ENCODE peak calls at places on chromosomes 11 and 22, in four cellular contexts. One of them, this sample, is unnamed.

GRCh38 chr22:22858559-22858937 is 29.1 kb upstream of the IGLL5 start:
- DNase-seq in HuH-7.5: no peak
- DNase-seq in cerebellar nuclear complex: no peak
- DNase-seq in NCI-H1092 treated with DMSO at 0.1 percent for 48 hours: no peak
- DNase-seq in this sample: no peak

GRCh38 chr11:36130401-36130800 is 158.8 kb downstream of the COMMD9 start:
- DNase-seq in NCI-H1092 treated with DMSO at 0.1 percent for 48 hours: no peak
- DNase-seq in cerebellar nuclear complex: no peak
- DNase-seq in HuH-7.5: no peak
- DNase-seq in this sample: no peak

GRCh38 chr11:118658372-118659313 is 20.8 kb downstream of the TREH start:
- DNase-seq in NCI-H1092 treated with DMSO at 0.1 percent for 48 hours: no peak
- DNase-seq in HuH-7.5: no peak
- DNase-seq in cerebellar nuclear complex: no peak
- DNase-seq in this sample: no peak

GRCh38 chr11:65766535-65766934 is 14.2 kb downstream of the AP5B1 start:
- DNase-seq in NCI-H1092 treated with DMSO at 0.1 percent for 48 hours: no peak
- DNase-seq in HuH-7.5: no peak
- DNase-seq in cerebellar nuclear complex: no peak
- DNase-seq in this sample: no peak

GRCh38 chr11:793556-793955 is 3.7 kb upstream of the CEND1 start:
- DNase-seq in cerebellar nuclear complex: peak
- DNase-seq in HuH-7.5: no peak
- DNase-seq in NCI-H1092 treated with DMSO at 0.1 percent for 48 hours: no peak
- DNase-seq in this sample: no peak

GRCh38 chr11:45209480-45209879 is 63.0 kb downstream of the PRDM11 start:
- DNase-seq in cerebellar nuclear complex: no peak
- DNase-seq in HuH-7.5: no peak
- DNase-seq in NCI-H1092 treated with DMSO at 0.1 percent for 48 hours: peak
- DNase-seq in this sample: no peak

GRCh38 chr22:27895600-27895999 is 23.5 kb downstream of the PITPNB start:
- DNase-seq in cerebellar nuclear complex: no peak
- DNase-seq in HuH-7.5: no peak
- DNase-seq in NCI-H1092 treated with DMSO at 0.1 percent for 48 hours: no peak
- DNase-seq in this sample: no peak

GRCh38 chr22:39959640-39960447 is at the start of gene TMA7B:
- DNase-seq in HuH-7.5: no peak
- DNase-seq in cerebellar nuclear complex: no peak
- DNase-seq in NCI-H1092 treated with DMSO at 0.1 percent for 48 hours: no peak
- DNase-seq in this sample: peak

GRCh38 chr11:64290894-64291745 is at the start of gene KCNK4:
- DNase-seq in NCI-H1092 treated with DMSO at 0.1 percent for 48 hours: no peak
- DNase-seq in cerebellar nuclear complex: no peak
- DNase-seq in HuH-7.5: no peak
- DNase-seq in this sample: peak

GRCh38 chr11:10488121-10488580 is 33.1 kb downstream of the AMPD3 start:
- DNase-seq in NCI-H1092 treated with DMSO at 0.1 percent for 48 hours: no peak
- DNase-seq in cerebellar nuclear complex: no peak
- DNase-seq in HuH-7.5: no peak
- DNase-seq in this sample: peak

GRCh38 chr11:70885721-70886305 is 366.6 kb downstream of the SHANK2 start:
- DNase-seq in NCI-H1092 treated with DMSO at 0.1 percent for 48 hours: no peak
- DNase-seq in HuH-7.5: no peak
- DNase-seq in cerebellar nuclear complex: no peak
- DNase-seq in this sample: no peak

GRCh38 chr11:46649180-46649738 is 31.9 kb downstream of the ATG13 start:
- DNase-seq in HuH-7.5: no peak
- DNase-seq in NCI-H1092 treated with DMSO at 0.1 percent for 48 hours: no peak
- DNase-seq in cerebellar nuclear complex: no peak
- DNase-seq in this sample: no peak

GRCh38 chr22:37002633-37003032 is 16.6 kb downstream of the TST start:
- DNase-seq in NCI-H1092 treated with DMSO at 0.1 percent for 48 hours: no peak
- DNase-seq in HuH-7.5: no peak
- DNase-seq in cerebellar nuclear complex: no peak
- DNase-seq in this sample: no peak

GRCh38 chr11:45030778-45031177 is 80.1 kb upstream of the TP53I11 start:
- DNase-seq in HuH-7.5: no peak
- DNase-seq in cerebellar nuclear complex: no peak
- DNase-seq in NCI-H1092 treated with DMSO at 0.1 percent for 48 hours: no peak
- DNase-seq in this sample: no peak

GRCh38 chr11:15889972-15890371 is 466.4 kb downstream of the SOX6 start:
- DNase-seq in cerebellar nuclear complex: no peak
- DNase-seq in NCI-H1092 treated with DMSO at 0.1 percent for 48 hours: no peak
- DNase-seq in HuH-7.5: no peak
- DNase-seq in this sample: no peak

GRCh38 chr11:5967708-5968107 is 586 bp downstream of the OR56A5 start:
- DNase-seq in NCI-H1092 treated with DMSO at 0.1 percent for 48 hours: no peak
- DNase-seq in cerebellar nuclear complex: no peak
- DNase-seq in HuH-7.5: no peak
- DNase-seq in this sample: no peak

GRCh38 chr11:94751806-94752205 is 16.4 kb upstream of the AMOTL1 start:
- DNase-seq in cerebellar nuclear complex: no peak
- DNase-seq in HuH-7.5: no peak
- DNase-seq in NCI-H1092 treated with DMSO at 0.1 percent for 48 hours: no peak
- DNase-seq in this sample: no peak